ENCODE peak calls at places on chromosomes 12 and 14, in five cellular contexts. Q is tibial artery, X is heart left ventricle, P is endodermal cell, M is body of pancreas. E is an unnamed sample. For H3K27me3, the result is how much of the 10 kb centered on the place peaks cover.

GRCh38 chr12:56158926-56159461 is 835 bp downstream of the MYL6 start:
- DNase-seq in X (peak), M (peak), Q (peak), P (peak), E (peak)

GRCh38 chr12:117882603-117883184 is 86.1 kb downstream of the KSR2 start:
- DNase-seq in Q (no peak), P (no peak), X (no peak), M (no peak), E (no peak)

GRCh38 chr12:130186631-130187269 is 24.5 kb downstream of the FZD10 start:
- DNase-seq in P (peak), X (no peak), M (no peak), Q (no peak), E (no peak)

GRCh38 chr12:50633950-50634349 is 129.2 kb downstream of the DIP2B start:
- DNase-seq in X (no peak), P (no peak), M (no peak), Q (no peak), E (no peak)

GRCh38 chr12:116360579-116361403 is 83.3 kb upstream of the MED13L start:
- DNase-seq in M (no peak), P (no peak), Q (no peak), X (no peak), E (no peak)

GRCh38 chr14:77098470-77099353 is 654 bp downstream of the CIPC start:
- DNase-seq in Q (peak), P (no peak), X (peak), M (peak), E (peak)

GRCh38 chr12:67651380-67651695 is 2.8 kb downstream of the DYRK2 start:
- DNase-seq in Q (no peak), M (no peak), X (no peak), P (no peak), E (no peak)

GRCh38 chr12:100798799-100799198 is 4.2 kb downstream of the ANO4 start:
- DNase-seq in Q (no peak), P (no peak), X (no peak), M (no peak), E (no peak)

GRCh38 chr12:25977047-25977446 is 18.6 kb downstream of the RASSF8 start:
- DNase-seq in Q (no peak), M (no peak), P (no peak), X (no peak), E (no peak)

GRCh38 chr14:36028665-36029064 is 147.9 kb downstream of the PTCSC3 start:
- DNase-seq in Q (no peak), M (no peak), P (no peak), X (no peak), E (no peak)

GRCh38 chr12:25958254-25959068 is at the start of gene RASSF8:
- DNase-seq in P (peak), X (peak), Q (peak), M (peak), E (peak)

GRCh38 chr12:131249291-131250027 is 295.8 kb downstream of the ADGRD1 start:
- DNase-seq in M (peak), P (no peak), Q (peak), X (no peak), E (no peak)

GRCh38 chr14:61177279-61178225 is 103.6 kb downstream of the TMEM30B start:
- DNase-seq in X (no peak), M (no peak), P (peak), Q (no peak), E (no peak)

GRCh38 chr12:84920331-84920730 is 7.7 kb upstream of the SLC6A15 start:
- DNase-seq in M (no peak), P (no peak), X (no peak), Q (no peak), E (no peak)

GRCh38 chr12:109291531-109292341 is 17.3 kb downstream of the FOXN4 start:
- DNase-seq in M (peak), X (peak), Q (peak), P (peak), E (peak)

GRCh38 chr14:101781240-101782061 is 19.9 kb downstream of the PPP2R5C start:
- DNase-seq in M (peak), P (peak), Q (no peak), X (no peak), E (no peak)

GRCh38 chr14:39739796-39740195 is 307.6 kb upstream of the FBXO33 start:
- DNase-seq in X (peak), P (no peak), Q (peak), M (peak), E (peak)

GRCh38 chr14:49860988-49861387 is 8.4 kb upstream of the NEMF start:
- DNase-seq in P (no peak), X (no peak), M (no peak), Q (no peak), E (no peak)

GRCh38 chr14:54225457-54225856 is 171.3 kb upstream of the CDKN3 start:
- DNase-seq in M (no peak), Q (no peak), P (no peak), X (no peak), E (no peak)

GRCh38 chr12:20309504-20310148 is 58.7 kb upstream of the PDE3A start:
- DNase-seq in X (peak), M (no peak), P (no peak), Q (no peak), E (peak)

GRCh38 chr12:44972746-44973421 is 78.0 kb downstream of the DBX2 start:
- DNase-seq in Q (no peak), M (no peak), X (no peak), P (peak), E (no peak)

GRCh38 chr12:20006856-20007255 is 361.5 kb upstream of the PDE3A start:
- DNase-seq in Q (no peak), X (no peak), P (no peak), M (no peak), E (no peak)

GRCh38 chr14:92877757-92878431 is 45.1 kb upstream of the CHGA start:
- DNase-seq in M (peak), Q (no peak), X (peak), P (peak), E (peak)

GRCh38 chr12:64187370-64187769 is 34.7 kb downstream of the KICS2 start:
- DNase-seq in P (no peak), X (no peak), Q (no peak), M (no peak), E (no peak)

GRCh38 chr12:94798107-94798506 is 147.8 kb upstream of the TMCC3 start:
- DNase-seq in P (no peak), X (no peak), M (no peak), Q (no peak), E (no peak)

GRCh38 chr12:91637789-91638624 is 455.4 kb upstream of the DCN start:
- DNase-seq in X (no peak), M (no peak), Q (no peak), P (no peak), E (no peak)

GRCh38 chr14:22982013-22982476 is 306 bp downstream of the AJUBA start:
- DNase-seq in P (peak), Q (no peak), X (no peak), M (no peak), E (no peak)

GRCh38 chr12:76329163-76329562 is 19.1 kb downstream of the BBS10 start:
- DNase-seq in M (no peak), Q (no peak), P (no peak), X (no peak), E (no peak)

GRCh38 chr14:66117600-66117999 is 368.6 kb upstream of the CCDC196 start:
- DNase-seq in M (no peak), P (no peak), X (no peak), Q (no peak), E (no peak)

GRCh38 chr12:60279224-60279623 is 683.4 kb downstream of the SLC16A7 start:
- DNase-seq in X (no peak), M (no peak), Q (no peak), P (no peak), E (no peak)

GRCh38 chr12:86613306-86613705 is 357.1 kb upstream of the MGAT4C start:
- DNase-seq in M (no peak), P (no peak), X (no peak), Q (no peak), E (no peak)

GRCh38 chr14:61535032-61535431 is 160.3 kb upstream of the HIF1A start:
- DNase-seq in Q (no peak), M (no peak), X (no peak), P (no peak), E (no peak)

GRCh38 chr14:76346391-76347160 is 29.4 kb upstream of the ESRRB start:
- DNase-seq in X (no peak), P (no peak), Q (no peak), M (no peak), E (no peak)

DNA sequence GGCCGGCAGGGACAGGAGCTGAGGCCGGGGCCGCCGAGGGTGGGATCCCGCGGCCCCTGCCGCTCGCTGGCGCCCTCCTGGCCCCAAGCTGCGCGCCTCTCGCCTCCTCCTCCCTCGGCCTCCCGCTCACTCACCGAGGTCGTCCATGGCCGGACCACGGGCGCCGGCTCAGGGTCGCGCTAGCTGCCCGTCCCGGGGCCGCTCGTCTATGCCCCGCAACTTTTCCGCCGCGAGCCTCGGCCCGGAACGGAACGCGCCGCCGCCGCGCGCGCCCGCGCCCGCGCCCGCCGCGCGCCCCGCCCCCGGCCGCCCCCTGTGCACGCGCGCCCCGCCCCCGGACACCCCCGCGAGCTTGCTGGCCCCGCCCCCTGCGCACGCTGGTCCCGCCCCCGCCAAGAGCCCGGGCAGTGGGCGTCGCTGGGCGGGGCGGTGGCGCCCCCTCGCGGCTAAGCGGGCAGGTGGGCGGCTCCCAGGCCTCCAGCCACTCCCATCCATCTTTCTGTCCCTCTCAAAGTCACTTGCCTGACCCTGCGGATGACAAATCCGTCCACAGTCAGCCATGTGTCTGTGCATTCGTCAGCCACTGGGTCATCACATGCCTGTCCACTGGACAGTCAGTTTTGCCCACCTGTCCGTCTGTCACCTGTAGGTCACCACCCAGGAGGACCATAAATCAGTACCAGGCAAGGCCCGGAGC is at the start of gene PXN:
- DNase-seq in X (peak), Q (peak), M (peak), P (peak), E (peak)
- H3K27ac ChIP-seq in X (peak), Q (peak), M (peak), P (no peak), E (peak)

DNA sequence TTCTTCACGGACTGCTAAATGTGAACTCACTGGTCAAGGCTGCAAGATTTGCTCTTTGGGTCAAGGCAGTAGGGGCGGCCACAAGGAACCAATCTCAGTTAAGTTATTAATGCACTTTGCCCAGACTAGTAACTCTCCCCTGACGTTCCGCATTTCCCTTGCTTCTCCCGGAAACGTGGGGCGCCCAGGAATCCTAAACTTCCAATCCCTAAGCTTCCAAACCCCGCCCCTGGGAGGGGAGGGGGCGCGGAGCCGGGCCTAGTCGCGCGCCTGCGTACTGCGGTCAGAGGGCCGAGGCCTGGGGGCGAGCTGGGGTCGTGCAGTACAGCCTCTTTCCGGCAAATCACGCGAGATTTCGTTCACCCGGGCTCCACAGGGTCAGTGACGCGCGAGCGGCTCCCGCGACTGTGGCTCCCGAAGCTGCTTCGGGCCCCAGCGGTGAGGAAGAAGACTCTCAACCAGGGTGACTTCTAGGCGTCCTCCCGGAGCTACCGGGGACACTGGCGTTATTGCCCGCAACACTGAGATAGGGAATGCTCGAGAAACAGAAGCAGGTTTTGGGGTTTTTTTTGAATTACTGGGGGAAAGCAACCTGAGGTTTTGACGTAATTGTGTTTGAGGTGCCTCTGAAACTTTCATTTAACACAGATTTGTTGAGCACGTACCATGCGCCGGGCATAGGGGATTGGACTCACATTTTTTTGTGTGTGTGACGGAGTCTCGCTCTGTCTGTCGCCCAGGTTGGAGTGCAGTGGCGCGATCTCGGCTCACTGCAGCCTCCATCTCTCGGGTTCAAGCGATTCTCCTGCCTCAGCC is at the start of gene PTGR2:
- DNase-seq in X (peak), P (peak), Q (peak), M (peak), E (peak)
- TF ChIP-seq CTCF in X (peak), P (peak), Q (peak), M (peak), E (peak)

GRCh38 chr12:71219224-71219623 is 61.4 kb upstream of the TSPAN8 start:
- DNase-seq in X (no peak), Q (no peak), M (no peak), P (no peak), E (no peak)
- H3K27me3 ChIP-seq in X (under half), Q (under half), M (under half), P (under half), E (under half)

DNA sequence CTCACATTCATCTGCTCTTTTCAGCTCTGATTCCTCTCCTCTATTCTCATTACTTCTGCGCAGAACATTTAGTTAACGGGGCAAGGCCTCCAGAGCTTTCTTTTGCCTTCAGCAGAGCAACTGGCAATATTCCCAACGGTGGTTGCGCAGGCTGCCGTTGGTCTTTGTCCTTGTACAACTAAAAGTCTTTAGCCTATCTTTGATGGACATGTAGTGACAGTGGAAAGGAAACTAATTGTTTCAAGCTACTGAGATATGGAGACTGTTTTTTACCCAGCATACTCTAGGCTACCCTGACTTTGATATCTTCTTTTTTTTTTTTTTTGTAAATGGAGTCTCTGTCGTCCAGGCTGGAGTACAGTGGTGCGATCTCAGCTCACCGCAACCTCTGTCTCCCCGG is 12.6 kb downstream of the R3HDM2 start:
- DNase-seq in P (peak), X (peak), Q (no peak), M (peak), E (peak)
- H3K27ac ChIP-seq in P (no peak), X (no peak), Q (no peak), M (no peak), E (peak)

DNA sequence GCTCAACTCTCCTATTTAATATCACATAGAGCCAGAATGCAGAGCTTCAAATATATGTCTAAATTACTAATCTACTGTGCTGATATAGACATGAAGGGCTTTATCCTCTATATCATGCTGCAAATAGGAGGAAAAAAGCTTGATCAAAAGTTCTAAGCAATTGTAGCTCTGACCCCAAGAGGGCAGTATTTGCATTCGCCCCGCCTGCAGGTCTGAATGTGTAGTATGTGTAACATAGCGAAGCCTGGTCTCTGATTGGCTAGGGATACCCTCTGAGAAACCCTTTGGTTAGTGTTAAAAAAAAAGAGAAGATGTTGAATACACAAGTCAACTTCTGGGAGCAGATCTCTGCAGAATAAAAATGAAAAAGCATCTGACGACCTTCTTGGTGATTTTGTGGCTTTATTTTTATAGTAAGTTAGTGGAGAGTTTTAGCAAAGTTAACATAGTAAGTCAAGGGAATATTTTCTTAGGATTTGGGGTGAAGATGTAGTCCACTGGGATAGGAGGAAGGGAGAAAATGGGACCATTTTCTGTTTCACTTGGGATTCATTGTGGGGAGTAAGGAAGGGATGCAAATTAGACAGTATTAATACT is 151.6 kb upstream of the OR4E1 start:
- DNase-seq in M (no peak), Q (no peak), X (no peak), P (peak), E (no peak)
- TF ChIP-seq CTCF in M (peak), Q (no peak), X (peak), P (peak), E (peak)

DNA sequence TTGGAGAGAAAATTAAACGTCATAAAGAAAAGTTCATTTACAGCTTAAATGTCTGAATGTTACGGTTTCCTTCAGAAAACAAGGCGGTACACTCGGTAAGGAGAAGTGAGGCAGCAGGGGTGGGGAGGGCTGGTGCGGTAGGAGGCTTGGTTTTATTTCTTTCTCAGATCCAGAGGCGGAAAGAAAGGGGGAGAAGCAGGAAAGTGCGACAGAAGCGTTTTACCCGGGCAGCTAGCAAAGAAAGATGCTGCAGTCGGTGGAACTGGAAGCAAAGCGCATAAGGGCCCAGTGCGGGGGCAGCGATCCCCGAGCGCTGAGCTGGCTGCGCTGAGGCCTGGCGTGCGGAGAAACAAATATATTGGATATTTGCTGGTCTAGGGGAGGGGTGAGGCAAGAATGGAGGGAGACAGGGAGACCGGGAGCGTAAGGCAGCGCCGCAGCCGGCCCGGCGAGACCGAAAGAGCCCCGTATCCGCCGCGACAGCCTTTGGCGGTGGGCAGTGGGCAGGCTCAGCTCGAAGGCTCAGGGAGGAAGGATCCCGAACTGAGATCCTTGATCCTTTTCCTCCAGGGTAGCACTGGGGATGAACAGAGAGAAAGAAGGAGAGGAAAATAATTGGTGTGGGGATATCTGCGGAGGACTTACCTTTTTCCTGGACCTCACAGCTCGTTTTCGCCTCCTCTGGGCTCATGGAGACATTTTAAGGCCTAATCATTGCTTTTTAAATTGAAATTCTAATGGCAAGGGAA is 6.4 kb upstream of the HOXC11 start:
- DNase-seq in M (no peak), Q (no peak), X (no peak), P (no peak), E (no peak)
- H3K27me3 ChIP-seq in M (half or more), Q (under half), X (half or more), P (half or more), E (half or more)

GRCh38 chr12:32043928-32044549 is 62.6 kb upstream of the BICD1 start:
- DNase-seq in Q (no peak), M (no peak), X (no peak), P (no peak), E (no peak)

GRCh38 chr12:32039917-32040575 is 66.6 kb upstream of the BICD1 start:
- DNase-seq in Q (no peak), P (peak), X (no peak), M (no peak), E (no peak)

GRCh38 chr12:32034045-32034444 is 72.6 kb upstream of the BICD1 start:
- DNase-seq in X (no peak), M (no peak), P (no peak), Q (no peak), E (no peak)

GRCh38 chr12:32036477-32037263 is 70.0 kb upstream of the BICD1 start:
- DNase-seq in X (no peak), M (no peak), P (no peak), Q (no peak), E (no peak)

DNA sequence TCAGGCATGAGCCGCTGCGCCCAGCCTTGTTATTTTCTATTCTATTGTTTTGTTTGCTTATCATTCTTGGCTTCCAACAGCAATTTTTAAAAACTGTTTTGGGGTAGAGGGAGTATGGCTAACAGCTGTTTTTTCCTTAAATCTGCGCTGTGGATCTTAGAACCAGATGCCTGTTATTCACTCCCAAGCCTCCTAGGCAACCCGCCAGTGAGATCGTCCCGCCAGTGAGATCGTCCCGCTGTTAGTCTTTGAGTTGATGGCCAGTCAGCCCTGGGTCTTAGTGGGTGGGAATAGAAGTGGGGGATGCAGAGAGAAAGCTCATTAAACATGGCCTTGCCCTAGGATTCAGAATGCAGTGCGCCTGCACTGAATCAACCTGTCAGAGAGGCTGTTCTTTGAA is 67.3 kb upstream of the BICD1 start:
- DNase-seq in P (peak), X (no peak), M (no peak), Q (no peak), E (peak)
- H3K27ac ChIP-seq in P (peak), X (no peak), M (no peak), Q (no peak), E (no peak)

E was measured in heart right ventricle.